ENCODE peak calls at places on chromosome 7, in eight cellular contexts. X is HFF-Myc; M is hepatocyte; S is A549; N is GM12878; G is astrocyte of the spinal cord; U is cardiac fibroblast; Q is CD4-positive, alpha-beta memory T cell. L is an unnamed sample.

GRCh38 chr7:676246-676971 is 50.1 kb upstream of the DNAAF5 start:
- DNase-seq in N (no peak), X (no peak), M (no peak), U (no peak), G (no peak), Q (no peak), S (no peak), L (no peak)

GRCh38 chr7:127937066-127937680 is 94.1 kb downstream of the LRRC4 start:
- DNase-seq in X (no peak), N (no peak), U (no peak), S (no peak), G (no peak), M (no peak), Q (no peak), L (no peak)

GRCh38 chr7:134854816-134855215 is 75.4 kb downstream of the CALD1 start:
- DNase-seq in G (no peak), N (no peak), M (no peak), Q (no peak), U (peak; percentile 73), S (no peak), X (no peak), L (no peak)

GRCh38 chr7:131517218-131517923 is 39.1 kb downstream of the PODXL start:
- DNase-seq in U (no peak), S (no peak), G (no peak), X (no peak), Q (no peak), N (no peak), M (no peak), L (no peak)

GRCh38 chr7:104951546-104951945 is 62.5 kb upstream of the KMT2E start:
- DNase-seq in S (no peak), Q (no peak), G (no peak), M (no peak), U (peak; percentile 84), X (no peak), N (no peak), L (peak; percentile 64)

GRCh38 chr7:139539231-139539630 is 15.7 kb downstream of the CLEC2L start:
- DNase-seq in Q (no peak), X (no peak), M (no peak), S (no peak), N (no peak), G (no peak), U (no peak), L (no peak)

GRCh38 chr7:74637745-74638144 is 19.8 kb upstream of the GTF2I start:
- DNase-seq in N (no peak), S (no peak), M (no peak), U (no peak), Q (no peak), X (no peak), G (no peak), L (no peak)

GRCh38 chr7:74587435-74588126 is 69.9 kb upstream of the GTF2I start:
- DNase-seq in M (peak; percentile 90), X (peak; percentile 78), N (peak; percentile 70), Q (no peak), S (peak; percentile 88), U (peak; percentile 92), G (peak; percentile 90), L (peak; percentile 93)

GRCh38 chr7:101167645-101168411 is 2.5 kb upstream of the VGF start:
- DNase-seq in X (no peak), S (no peak), Q (no peak), U (no peak), N (no peak), G (no peak), M (no peak), L (no peak)

GRCh38 chr7:55005241-55005836 is 13.5 kb upstream of the EGFR start:
- DNase-seq in U (no peak), Q (no peak), M (no peak), G (no peak), N (no peak), S (no peak), X (no peak), L (no peak)
- H3K4me3 ChIP-seq in U (no peak overlapping the region), Q (no peak overlapping the region), M (no peak overlapping the region), G (no peak overlapping the region), N (no peak overlapping the region), S (no peak overlapping the region), X (no peak overlapping the region), L (no peak overlapping the region)

DNA sequence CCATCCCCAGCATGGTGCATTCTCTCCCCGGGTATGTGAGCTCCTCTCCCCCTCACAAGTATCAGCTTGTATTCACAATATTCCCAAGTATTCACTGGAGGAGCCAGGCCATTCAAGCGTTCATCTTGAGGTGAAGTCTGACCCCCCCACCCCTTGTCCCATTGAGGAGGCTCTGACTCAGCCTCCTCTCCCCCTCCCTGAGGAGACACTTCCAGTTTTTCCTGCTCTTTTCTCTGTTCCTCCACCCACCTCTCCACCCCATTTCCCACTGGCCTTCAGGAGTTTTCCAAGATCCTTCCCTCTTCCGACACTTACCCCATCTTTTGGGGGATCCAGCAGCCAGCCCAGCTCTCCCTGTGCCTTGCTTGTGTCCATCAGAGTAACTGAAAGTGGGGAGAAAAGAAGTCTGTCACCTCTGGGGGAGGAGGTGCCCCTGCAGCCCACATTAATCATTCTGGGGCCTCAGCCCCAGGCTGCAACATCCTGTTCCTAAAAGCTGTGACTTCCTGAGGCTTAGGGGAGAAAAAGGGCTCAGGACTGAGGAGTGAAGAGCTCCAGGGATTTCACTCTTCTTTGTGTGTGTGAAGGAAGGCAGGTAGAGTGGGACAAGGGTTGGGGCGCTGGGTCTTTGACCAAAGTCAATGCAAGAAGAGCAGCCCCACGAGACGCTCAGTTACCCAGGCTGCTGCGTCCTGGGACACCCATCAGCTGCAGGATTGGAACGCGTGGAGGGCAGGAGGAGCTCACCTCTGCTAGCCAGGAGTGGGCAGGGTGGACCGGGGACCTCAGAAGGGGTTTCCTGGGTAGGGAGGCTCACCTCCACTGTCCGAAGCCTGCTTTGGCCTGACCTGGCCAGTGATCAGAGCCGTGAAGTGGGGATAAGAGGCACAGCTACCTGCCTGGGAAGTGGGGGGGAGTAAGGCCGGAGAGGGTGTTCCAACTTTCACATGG is 1.1 kb downstream of the EPHA1 start:
- DNase-seq in Q (peak; percentile 65), S (no peak), M (no peak), X (no peak), G (no peak), N (no peak), U (no peak), L (no peak)
- H3K4me3 ChIP-seq in Q (peak overlapping the region; percentile 58), S (no peak overlapping the region), M (peak overlapping the region; percentile 12), X (no peak overlapping the region), G (no peak overlapping the region), N (no peak overlapping the region), U (no peak overlapping the region), L (no peak overlapping the region)

GRCh38 chr7:20786049-20786412 is 655 bp downstream of the SP8 start:
- DNase-seq in G (no peak), Q (no peak), M (no peak), X (no peak), N (no peak), S (no peak), U (no peak), L (peak; percentile 6)
- H3K4me3 ChIP-seq in G (peak overlapping the region; percentile 17), Q (no peak overlapping the region), M (peak overlapping the region; percentile 29), X (no peak overlapping the region), N (no peak overlapping the region), S (peak overlapping the region; percentile 43), U (no peak overlapping the region), L (no peak overlapping the region)

DNA sequence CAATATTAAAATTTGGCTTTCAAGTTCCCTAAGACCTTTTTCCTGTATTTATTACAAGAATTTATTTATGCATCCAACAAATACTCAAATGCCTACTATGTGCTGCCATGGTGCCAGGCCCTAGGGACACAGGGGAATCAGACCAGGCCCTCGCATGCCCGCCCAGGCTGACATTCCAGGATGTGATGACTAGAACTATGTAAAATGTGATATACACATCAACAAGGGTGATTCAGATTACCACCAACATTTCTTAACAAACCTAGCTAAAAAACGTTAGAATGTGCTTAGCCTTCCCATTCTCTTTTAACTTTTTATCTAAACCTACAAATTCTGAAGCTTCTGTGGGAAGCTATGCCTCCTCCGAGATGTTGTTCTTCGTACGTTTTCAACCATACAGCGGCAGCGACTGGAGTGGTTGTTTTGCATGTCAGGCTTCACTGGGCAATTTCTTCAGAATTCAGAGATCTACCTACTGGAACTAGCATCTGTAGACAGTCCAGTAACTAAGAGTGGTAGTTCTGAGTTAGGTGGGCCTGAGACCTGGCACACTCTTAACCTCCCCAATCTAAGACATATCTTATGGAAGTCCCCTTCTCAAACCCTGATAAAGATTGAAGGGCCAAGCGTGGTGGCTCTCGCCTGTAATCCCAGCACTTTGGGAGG is 22.1 kb downstream of the GNA12 start:
- DNase-seq in Q (no peak), X (no peak), G (peak; percentile 81), U (peak; percentile 95), S (peak; percentile 41), N (no peak), M (no peak), L (peak; percentile 88)
- H3K4me3 ChIP-seq in Q (no peak overlapping the region), X (no peak overlapping the region), G (no peak overlapping the region), U (no peak overlapping the region), S (no peak overlapping the region), N (no peak overlapping the region), M (no peak overlapping the region), L (no peak overlapping the region)

GRCh38 chr7:151017370-151017952 is 6.8 kb downstream of the ATG9B start:
- DNase-seq in X (no peak), U (no peak), M (no peak), G (no peak), S (no peak), N (no peak), Q (no peak), L (no peak)
- H3K4me3 ChIP-seq in X (no peak overlapping the region), U (no peak overlapping the region), M (no peak overlapping the region), G (no peak overlapping the region), S (peak overlapping the region; percentile 30), N (no peak overlapping the region), Q (peak overlapping the region; percentile 68), L (no peak overlapping the region)

DNA sequence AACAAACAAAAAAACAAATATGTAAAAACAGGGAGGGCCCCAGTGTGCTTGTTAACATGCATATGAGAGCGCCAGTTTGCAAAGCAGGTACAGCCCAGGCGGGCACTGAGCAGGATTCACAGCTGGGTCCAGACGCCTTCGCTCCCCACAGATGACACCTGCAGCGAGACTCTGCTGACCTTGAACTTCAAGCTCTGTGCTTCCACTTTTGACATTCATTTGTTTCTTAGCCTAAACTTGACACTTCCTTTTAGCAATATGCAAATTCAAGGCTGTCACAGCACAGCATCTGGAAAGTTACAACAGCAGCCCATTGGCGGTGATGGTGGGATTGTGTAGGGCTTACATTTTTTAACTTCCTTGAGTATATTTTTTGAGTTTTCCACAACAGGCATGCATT is 88.8 kb upstream of the TNS3 start:
- DNase-seq in N (peak; percentile 85), Q (no peak), G (no peak), X (no peak), U (no peak), S (no peak), M (no peak), L (no peak)
- H3K4me3 ChIP-seq in N (no peak overlapping the region), Q (no peak overlapping the region), G (no peak overlapping the region), X (no peak overlapping the region), U (no peak overlapping the region), S (no peak overlapping the region), M (no peak overlapping the region), L (no peak overlapping the region)

GRCh38 chr7:71727347-71727746 is 595.4 kb downstream of the GALNT17 start:
- DNase-seq in U (no peak), M (no peak), N (no peak), S (no peak), X (no peak), G (no peak), Q (no peak), L (no peak)

GRCh38 chr7:71735961-71736556 is 604.1 kb downstream of the GALNT17 start:
- DNase-seq in N (no peak), U (peak; percentile 70), Q (no peak), S (peak; percentile 53), X (peak; percentile 11), G (peak; percentile 62), M (peak; percentile 86), L (peak; percentile 80)

GRCh38 chr7:71733108-71733870 is 601.3 kb downstream of the GALNT17 start:
- DNase-seq in G (peak; percentile 65), S (peak; percentile 63), U (peak; percentile 66), N (no peak), X (peak; percentile 10), Q (peak; percentile 43), M (peak; percentile 96), L (peak; percentile 71)
- H3K4me3 ChIP-seq in G (no peak overlapping the region), S (no peak overlapping the region), U (no peak overlapping the region), N (no peak overlapping the region), X (no peak overlapping the region), Q (no peak overlapping the region), M (no peak overlapping the region), L (no peak overlapping the region)